ENCODE peak calls at places on chromosomes 16 and 17, in five cellular contexts. C, S, D, A and P are unnamed samples.

GRCh38 chr17:61412860-61413653 is 13.4 kb downstream of the TBX2 start:
- DNase-seq in C (no peak), S (peak), D (no peak), A (no peak), P (peak)

GRCh38 chr17:2239882-2240430 is 63.6 kb downstream of the SMG6 start:
- DNase-seq in C (no peak), S (no peak), D (peak), A (no peak), P (no peak)

GRCh38 chr16:72939247-72939646 is 108.7 kb downstream of the ZFHX3 start:
- DNase-seq in C (no peak), S (no peak), D (no peak), A (no peak), P (no peak)

GRCh38 chr17:50603340-50603739 is 31.3 kb upstream of the ABCC3 start:
- DNase-seq in C (no peak), S (no peak), D (peak), A (no peak), P (no peak)

GRCh38 chr16:67719778-67720144 is 645 bp upstream of the GFOD2 start:
- DNase-seq in C (no peak), S (peak), D (no peak), A (no peak), P (peak)

GRCh38 chr17:6761817-6762216 is 6.0 kb downstream of the XAF1 start:
- DNase-seq in C (no peak), S (no peak), D (no peak), A (no peak), P (no peak)

GRCh38 chr16:64234200-64234599 is 887.7 kb downstream of the CDH11 start:
- DNase-seq in C (no peak), S (no peak), D (no peak), A (no peak), P (no peak)

GRCh38 chr16:20944861-20945390 is 44.4 kb downstream of the LYRM1 start:
- DNase-seq in C (peak), S (no peak), D (peak), A (no peak), P (no peak)

GRCh38 chr16:51665599-51665998 is 514.5 kb upstream of the SALL1 start:
- DNase-seq in C (no peak), S (no peak), D (no peak), A (no peak), P (no peak)

GRCh38 chr17:41415833-41416335 is 8.5 kb downstream of the KRT37 start:
- DNase-seq in C (no peak), S (peak), D (no peak), A (no peak), P (no peak)

GRCh38 chr17:6069611-6070279 is 434 bp upstream of the WSCD1 start:
- DNase-seq in C (no peak), S (no peak), D (no peak), A (no peak), P (no peak)

GRCh38 chr17:66684716-66685115 is 150.2 kb upstream of the CACNG5 start:
- DNase-seq in C (no peak), S (no peak), D (no peak), A (no peak), P (no peak)

GRCh38 chr16:80689487-80689886 is 114.9 kb downstream of the CDYL2 start:
- DNase-seq in C (no peak), S (no peak), D (no peak), A (no peak), P (no peak)

GRCh38 chr17:59516451-59516850 is 49.0 kb upstream of the DHX40 start:
- DNase-seq in C (no peak), S (no peak), D (no peak), A (no peak), P (no peak)

GRCh38 chr16:12833939-12834338 is 30.3 kb upstream of the CPPED1 start:
- DNase-seq in C (no peak), S (no peak), D (no peak), A (no peak), P (no peak)

GRCh38 chr17:633641-634091 is 81.0 kb downstream of the VPS53 start:
- DNase-seq in C (no peak), S (no peak), D (no peak), A (no peak), P (no peak)

GRCh38 chr17:3974138-3974687 is 10.0 kb upstream of the ATP2A3 start:
- DNase-seq in C (no peak), S (no peak), D (no peak), A (no peak), P (no peak)

GRCh38 chr16:4724661-4725270 is 9.3 kb downstream of the ANKS3 start:
- DNase-seq in C (no peak), S (no peak), D (no peak), A (no peak), P (no peak)

GRCh38 chr16:56424791-56425438 is 430 bp downstream of the AMFR start:
- DNase-seq in C (peak), S (peak), D (peak), A (peak), P (peak)

GRCh38 chr17:18986541-18987229 is 17.9 kb downstream of the FAM83G start:
- DNase-seq in C (no peak), S (no peak), D (no peak), A (no peak), P (no peak)

GRCh38 chr16:86669937-86670772 is 91.8 kb downstream of the FOXL1 start:
- DNase-seq in C (no peak), S (no peak), D (no peak), A (no peak), P (no peak)

GRCh38 chr17:60888812-60889709 is 211.4 kb downstream of the BCAS3 start:
- DNase-seq in C (no peak), S (no peak), D (no peak), A (no peak), P (no peak)

GRCh38 chr17:7336240-7337175 is at the start of gene ACAP1:
- DNase-seq in C (peak), S (peak), D (peak), A (no peak), P (no peak)

GRCh38 chr16:1964046-1964505 is 550 bp downstream of the RPS2 start:
- DNase-seq in C (no peak), S (no peak), D (no peak), A (no peak), P (peak)

GRCh38 chr17:50686494-50687199 is 21.1 kb downstream of the ANKRD40 start:
- DNase-seq in C (no peak), S (peak), D (no peak), A (no peak), P (peak)

GRCh38 chr17:43448720-43449469 is 34.9 kb upstream of the DHX8 start:
- DNase-seq in C (no peak), S (no peak), D (no peak), A (no peak), P (no peak)

GRCh38 chr17:31859487-31860008 is 504 bp upstream of the COPRS start:
- DNase-seq in C (no peak), S (no peak), D (no peak), A (no peak), P (no peak)

GRCh38 chr17:37608369-37609169 is 649 bp downstream of the SYNRG start:
- DNase-seq in C (peak), S (no peak), D (peak), A (peak), P (peak)

GRCh38 chr17:55577011-55577586 is 65.8 kb upstream of the SMIM36 start:
- DNase-seq in C (peak), S (no peak), D (peak), A (no peak), P (no peak)